ENCODE peak calls at places on chromosome 11, in ten cellular contexts. O is cardiac muscle cell, G is A549, B is PC-3, M is psoas muscle, H is colonic mucosa, Y is adrenal gland, T is endothelial cell of umbilical vein, X is fibroblast of lung, S is OCI-LY7. E is an unnamed sample.

GRCh38 chr11:122226810-122227379 is 110.9 kb upstream of the BLID start:
- DNase-seq in O (no peak), G (no peak), B (no peak), M (no peak), H (no peak), Y (no peak), T (no peak), X (no peak), S (no peak), E (no peak)

GRCh38 chr11:65454311-65454695 is 31.7 kb downstream of the NEAT1 start:
- DNase-seq in O (no peak), G (no peak), B (peak; percentile 9), M (no peak), H (no peak), Y (peak; percentile 27), T (no peak), X (peak; percentile 31), S (no peak), E (no peak)

GRCh38 chr11:22416462-22416861 is 78.3 kb downstream of the SLC17A6 start:
- DNase-seq in O (no peak), G (no peak), B (no peak), M (no peak), H (no peak), Y (no peak), T (no peak), X (peak; percentile 20), S (no peak), E (no peak)

GRCh38 chr11:119661226-119661625 is 67.8 kb downstream of the NECTIN1 start:
- DNase-seq in O (no peak), G (no peak), B (no peak), M (no peak), H (no peak), Y (no peak), T (no peak), X (no peak), S (no peak), E (no peak)

GRCh38 chr11:30936476-30936875 is 350.3 kb upstream of the MPPED2 start:
- DNase-seq in O (no peak), G (no peak), B (no peak), M (no peak), H (no peak), Y (no peak), T (no peak), X (peak; percentile 3), S (no peak), E (no peak)

GRCh38 chr11:63871962-63872832 is 33.3 kb downstream of the MARK2 start:
- DNase-seq in O (peak; percentile 93), G (peak; percentile 86), B (peak; percentile 99), M (peak; percentile 78), H (peak; percentile 90), Y (peak; percentile 94), T (peak; percentile 81), X (peak; percentile 91), S (peak; percentile 8), E (peak; percentile 11)

GRCh38 chr11:119168471-119169271 is at the start of gene NLRX1:
- DNase-seq in O (peak; percentile 79), G (peak; percentile 86), B (peak; percentile 90), M (peak; percentile 86), H (peak; percentile 88), Y (peak; percentile 90), T (peak; percentile 79), X (peak; percentile 83), S (peak; percentile 85), E (peak; percentile 62)

GRCh38 chr11:130418756-130419155 is 9.7 kb downstream of the ADAMTS8 start:
- DNase-seq in O (no peak), G (no peak), B (no peak), M (no peak), H (no peak), Y (no peak), T (no peak), X (peak; percentile 71), S (no peak), E (no peak)

GRCh38 chr11:100980156-100980555 is 149.5 kb downstream of the PGR start:
- DNase-seq in O (no peak), G (peak; percentile 33), B (peak; percentile 56), M (no peak), H (no peak), Y (no peak), T (peak; percentile 24), X (peak; percentile 59), S (peak; percentile 5), E (no peak)

GRCh38 chr11:65298131-65298535 is 16.5 kb upstream of the CDC42EP2 start:
- DNase-seq in O (no peak), G (no peak), B (no peak), M (peak; percentile 83), H (peak; percentile 61), Y (peak; percentile 61), T (no peak), X (peak; percentile 97), S (no peak), E (no peak)

DNA sequence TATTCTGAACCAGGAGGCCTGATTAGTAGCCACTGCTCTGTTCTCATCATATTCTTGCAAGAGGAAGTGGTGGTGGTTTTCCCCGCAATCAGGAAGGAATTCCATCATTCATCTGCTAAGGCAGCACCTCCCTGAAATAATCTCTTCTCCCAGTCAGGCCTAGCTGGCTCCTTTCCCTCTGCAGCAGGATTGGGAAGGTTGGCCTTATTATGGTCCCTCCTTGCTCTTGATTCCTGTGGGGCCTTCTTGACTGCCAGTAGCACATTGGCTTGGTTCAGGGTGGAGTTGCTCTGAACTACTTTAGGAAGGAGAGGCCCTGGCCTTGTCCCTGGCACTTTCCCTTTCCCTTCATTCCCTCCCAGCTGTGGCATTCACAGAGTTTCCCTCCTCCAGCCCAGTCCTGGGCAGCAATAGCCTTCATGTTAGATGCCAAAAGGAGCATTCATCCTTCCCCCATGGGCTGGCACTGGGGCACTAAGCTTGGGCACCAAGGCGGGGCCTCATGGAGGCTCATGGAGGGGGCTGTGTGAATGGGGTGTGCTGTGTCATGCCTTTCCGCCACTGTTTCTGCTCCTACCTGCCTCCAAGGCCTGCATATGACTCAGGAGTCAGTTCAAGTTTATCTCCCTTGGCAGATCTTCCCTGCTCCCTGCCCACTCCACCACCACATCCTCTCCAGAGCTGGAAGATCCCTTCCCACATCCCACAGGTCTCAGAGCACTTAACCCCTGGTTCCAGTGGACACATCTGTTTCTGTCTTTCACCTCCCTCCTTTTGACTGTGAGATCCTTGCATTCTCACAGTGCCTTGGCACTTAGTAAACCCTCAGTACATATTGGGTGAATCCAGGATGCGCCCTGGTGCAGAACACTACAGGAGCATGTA is 27.6 kb upstream of the CD44 start:
- DNase-seq in O (no peak), G (peak; percentile 24), B (peak; percentile 88), M (no peak), H (peak; percentile 41), Y (peak; percentile 20), T (peak; percentile 47), X (peak; percentile 85), S (no peak), E (no peak)
- H3K4me1 ChIP-seq in O (no peaks in the 10 kb centered on the region), G (peaks cover 15% of the 10 kb centered on the region), B (peaks cover 43% of the 10 kb centered on the region), M (no peaks in the 10 kb centered on the region), H (peaks cover 4% of the 10 kb centered on the region), Y (no peaks in the 10 kb centered on the region), T (peaks cover 15% of the 10 kb centered on the region), X (peaks cover 10% of the 10 kb centered on the region), S (peaks cover 69% of the 10 kb centered on the region), E (peaks cover 21% of the 10 kb centered on the region)

DNA sequence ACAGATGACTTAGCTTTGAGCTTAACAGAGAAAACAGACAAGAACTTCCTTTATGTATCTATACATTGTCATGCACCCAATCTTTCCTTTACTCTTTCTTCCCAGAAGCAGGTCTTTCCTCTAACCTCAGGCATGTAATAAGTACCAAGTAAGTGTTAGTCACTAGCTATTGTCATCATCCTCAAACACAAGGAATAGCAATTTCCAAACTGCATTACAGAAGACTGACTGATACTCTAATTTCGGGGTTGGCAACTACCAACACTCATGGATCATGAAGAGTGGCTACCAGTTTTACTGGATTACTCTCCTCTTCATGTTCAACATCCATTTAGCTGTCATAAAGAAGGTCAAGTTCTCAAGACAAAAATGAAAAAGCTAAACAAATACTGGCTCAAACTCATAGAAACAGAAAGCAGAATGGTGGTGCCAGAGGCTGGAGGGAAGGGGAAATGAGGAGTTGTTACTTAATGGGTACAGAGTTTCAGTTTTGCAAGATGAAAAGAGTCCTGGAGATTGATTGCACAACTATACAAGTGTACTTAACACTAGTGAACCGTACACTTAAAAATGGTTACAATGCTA is 111.6 kb downstream of the SIK3 start:
- DNase-seq in O (no peak), G (no peak), B (peak; percentile 97), M (no peak), H (no peak), Y (no peak), T (no peak), X (peak; percentile 81), S (peak; percentile 30), E (no peak)
- H3K4me1 ChIP-seq in O (peaks cover 9% of the 10 kb centered on the region), G (peaks cover 51% of the 10 kb centered on the region), B (peaks cover 56% of the 10 kb centered on the region), M (peaks cover 64% of the 10 kb centered on the region), H (peaks cover 12% of the 10 kb centered on the region), Y (peaks cover 6% of the 10 kb centered on the region), T (no peaks in the 10 kb centered on the region), X (peaks cover 33% of the 10 kb centered on the region), S (peaks cover 36% of the 10 kb centered on the region), E (no peaks in the 10 kb centered on the region)

DNA sequence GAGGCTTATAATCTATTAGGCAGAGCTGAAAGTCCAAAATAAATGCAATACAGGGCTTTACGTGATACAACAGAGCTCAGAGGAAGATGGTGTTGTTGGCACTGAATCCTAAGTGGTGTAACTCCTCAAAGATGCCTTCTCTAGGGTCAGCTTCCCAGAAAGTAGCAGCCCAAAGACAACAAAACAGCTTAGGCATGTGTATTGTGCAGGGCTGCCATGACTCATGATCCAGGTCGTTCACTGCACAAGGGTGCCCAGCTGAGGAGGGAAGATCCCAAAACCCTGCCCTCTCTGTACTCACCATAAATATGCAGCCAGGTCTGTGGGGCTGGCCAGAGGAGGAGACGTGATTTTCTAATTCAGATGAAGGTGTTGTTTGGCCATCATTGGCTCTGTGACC is 59.4 kb upstream of the NNMT start:
- DNase-seq in O (no peak), G (no peak), B (no peak), M (no peak), H (no peak), Y (no peak), T (no peak), X (peak; percentile 79), S (no peak), E (no peak)
- H3K4me1 ChIP-seq in O (no peaks in the 10 kb centered on the region), G (no peaks in the 10 kb centered on the region), B (no peaks in the 10 kb centered on the region), M (peaks cover 93% of the 10 kb centered on the region), H (no peaks in the 10 kb centered on the region), Y (peaks cover 23% of the 10 kb centered on the region), T (no peaks in the 10 kb centered on the region), X (no peaks in the 10 kb centered on the region), S (no peaks in the 10 kb centered on the region), E (no peaks in the 10 kb centered on the region)

GRCh38 chr11:45025716-45026492 is 75.2 kb upstream of the TP53I11 start:
- DNase-seq in O (no peak), G (no peak), B (no peak), M (peak; percentile 66), H (no peak), Y (peak; percentile 73), T (peak; percentile 98), X (peak; percentile 38), S (peak; percentile 83), E (no peak)

GRCh38 chr11:45024846-45025623 is 74.4 kb upstream of the TP53I11 start:
- DNase-seq in O (no peak), G (no peak), B (no peak), M (no peak), H (no peak), Y (no peak), T (no peak), X (no peak), S (no peak), E (no peak)

GRCh38 chr11:45022294-45023064 is 71.8 kb upstream of the TP53I11 start:
- DNase-seq in O (no peak), G (no peak), B (peak; percentile 22), M (no peak), H (no peak), Y (no peak), T (no peak), X (peak; percentile 42), S (no peak), E (no peak)

GRCh38 chr11:45023065-45023365 is 72.3 kb upstream of the TP53I11 start:
- DNase-seq in O (no peak), G (no peak), B (no peak), M (no peak), H (no peak), Y (no peak), T (no peak), X (no peak), S (no peak), E (no peak)

GRCh38 chr11:45024357-45024756 is 73.7 kb upstream of the TP53I11 start:
- DNase-seq in O (no peak), G (no peak), B (no peak), M (no peak), H (no peak), Y (no peak), T (no peak), X (no peak), S (no peak), E (no peak)
- H3K4me1 ChIP-seq in O (peaks cover 14% of the 10 kb centered on the region), G (no peaks in the 10 kb centered on the region), B (no peaks in the 10 kb centered on the region), M (peaks cover 31% of the 10 kb centered on the region), H (no peaks in the 10 kb centered on the region), Y (no peaks in the 10 kb centered on the region), T (peaks cover 14% of the 10 kb centered on the region), X (peaks cover 23% of the 10 kb centered on the region), S (peaks cover 39% of the 10 kb centered on the region), E (no peaks in the 10 kb centered on the region)

E was measured in effector memory CD4-positive, alpha-beta T cell.